ENCODE peak calls at places on chromosome 3, in eight cellular contexts. One of them, this sample, is unnamed.

GRCh38 chr3:175695251-175695650 is 836.1 kb downstream of the NAALADL2 start:
- DNase-seq in ovary: no peak
- DNase-seq in GM12878: no peak
- DNase-seq in A549: no peak
- DNase-seq in sigmoid colon: no peak
- DNase-seq in transverse colon: no peak
- DNase-seq in upper lobe of left lung: no peak
- DNase-seq in stomach: no peak
- DNase-seq in this sample: no peak

GRCh38 chr3:43034200-43034599 is 55.1 kb downstream of the GASK1A start:
- DNase-seq in A549: no peak
- DNase-seq in upper lobe of left lung: no peak
- DNase-seq in sigmoid colon: peak
- DNase-seq in ovary: no peak
- DNase-seq in stomach: no peak
- DNase-seq in GM12878: no peak
- DNase-seq in transverse colon: no peak
- DNase-seq in this sample: peak

GRCh38 chr3:112042842-112043280 is 8.3 kb downstream of the TMPRSS7 start:
- DNase-seq in stomach: no peak
- DNase-seq in transverse colon: peak
- DNase-seq in upper lobe of left lung: no peak
- DNase-seq in A549: peak
- DNase-seq in GM12878: no peak
- DNase-seq in ovary: no peak
- DNase-seq in sigmoid colon: no peak
- DNase-seq in this sample: no peak

GRCh38 chr3:42562047-42562907 is 19.5 kb downstream of the SEC22C start:
- DNase-seq in transverse colon: no peak
- DNase-seq in stomach: no peak
- DNase-seq in sigmoid colon: no peak
- DNase-seq in ovary: no peak
- DNase-seq in upper lobe of left lung: no peak
- DNase-seq in GM12878: no peak
- DNase-seq in A549: no peak
- DNase-seq in this sample: no peak

GRCh38 chr3:186152361-186152798 is 43.5 kb upstream of the ETV5 start:
- DNase-seq in transverse colon: no peak
- DNase-seq in stomach: no peak
- DNase-seq in GM12878: peak
- DNase-seq in sigmoid colon: no peak
- DNase-seq in upper lobe of left lung: no peak
- DNase-seq in A549: no peak
- DNase-seq in ovary: no peak
- DNase-seq in this sample: no peak

GRCh38 chr3:149180057-149180573 is 41.5 kb downstream of the CP start:
- DNase-seq in A549: peak
- DNase-seq in GM12878: no peak
- DNase-seq in ovary: peak
- DNase-seq in stomach: peak
- DNase-seq in transverse colon: peak
- DNase-seq in upper lobe of left lung: no peak
- DNase-seq in sigmoid colon: peak
- DNase-seq in this sample: peak

GRCh38 chr3:181879926-181880325 is 168.2 kb downstream of the SOX2 start:
- DNase-seq in stomach: no peak
- DNase-seq in A549: no peak
- DNase-seq in transverse colon: no peak
- DNase-seq in ovary: no peak
- DNase-seq in upper lobe of left lung: no peak
- DNase-seq in sigmoid colon: no peak
- DNase-seq in GM12878: no peak
- DNase-seq in this sample: no peak

GRCh38 chr3:67077656-67078055 is 79.5 kb downstream of the KBTBD8 start:
- DNase-seq in stomach: no peak
- DNase-seq in transverse colon: no peak
- DNase-seq in GM12878: no peak
- DNase-seq in upper lobe of left lung: no peak
- DNase-seq in A549: no peak
- DNase-seq in sigmoid colon: no peak
- DNase-seq in ovary: no peak
- DNase-seq in this sample: no peak

GRCh38 chr3:149576071-149576564 is 81.7 kb downstream of the WWTR1 start:
- DNase-seq in GM12878: no peak
- DNase-seq in stomach: no peak
- DNase-seq in A549: peak
- DNase-seq in sigmoid colon: no peak
- DNase-seq in transverse colon: no peak
- DNase-seq in upper lobe of left lung: no peak
- DNase-seq in ovary: peak
- DNase-seq in this sample: no peak

GRCh38 chr3:30578479-30578878 is 27.9 kb upstream of the TGFBR2 start:
- DNase-seq in ovary: no peak
- DNase-seq in GM12878: no peak
- DNase-seq in upper lobe of left lung: no peak
- DNase-seq in A549: peak
- DNase-seq in transverse colon: peak
- DNase-seq in stomach: no peak
- DNase-seq in sigmoid colon: peak
- DNase-seq in this sample: no peak

GRCh38 chr3:184234224-184234623 is 4.8 kb downstream of the VWA5B2 start:
- DNase-seq in A549: peak
- DNase-seq in upper lobe of left lung: no peak
- DNase-seq in sigmoid colon: no peak
- DNase-seq in stomach: peak
- DNase-seq in GM12878: no peak
- DNase-seq in ovary: peak
- DNase-seq in transverse colon: no peak
- DNase-seq in this sample: no peak

GRCh38 chr3:11835028-11835639 is 11.6 kb downstream of the TAMM41 start:
- DNase-seq in stomach: no peak
- DNase-seq in sigmoid colon: no peak
- DNase-seq in transverse colon: no peak
- DNase-seq in A549: peak
- DNase-seq in ovary: no peak
- DNase-seq in GM12878: no peak
- DNase-seq in upper lobe of left lung: no peak
- DNase-seq in this sample: no peak
- TF ChIP-seq EP300 in stomach: no peak
- TF ChIP-seq EP300 in sigmoid colon: no peak
- TF ChIP-seq EP300 in transverse colon: no peak
- TF ChIP-seq EP300 in A549: no peak
- TF ChIP-seq EP300 in ovary: no peak
- TF ChIP-seq EP300 in GM12878: no peak
- TF ChIP-seq EP300 in upper lobe of left lung: no peak
- TF ChIP-seq EP300 in this sample: no peak

GRCh38 chr3:141876381-141876890 is at the start of gene ATP1B3:
- DNase-seq in GM12878: peak
- DNase-seq in stomach: peak
- DNase-seq in upper lobe of left lung: peak
- DNase-seq in transverse colon: peak
- DNase-seq in A549: peak
- DNase-seq in sigmoid colon: peak
- DNase-seq in ovary: peak
- DNase-seq in this sample: peak
- TF ChIP-seq CTCF in GM12878: no peak
- TF ChIP-seq CTCF in stomach: no peak
- TF ChIP-seq CTCF in upper lobe of left lung: peak
- TF ChIP-seq CTCF in transverse colon: no peak
- TF ChIP-seq CTCF in A549: no peak
- TF ChIP-seq CTCF in sigmoid colon: no peak
- TF ChIP-seq CTCF in ovary: peak
- TF ChIP-seq CTCF in this sample: no peak

GRCh38 chr3:47261301-47261700 is 21.3 kb downstream of the KIF9 start:
- DNase-seq in stomach: no peak
- DNase-seq in A549: no peak
- DNase-seq in ovary: no peak
- DNase-seq in GM12878: no peak
- DNase-seq in upper lobe of left lung: no peak
- DNase-seq in sigmoid colon: no peak
- DNase-seq in transverse colon: no peak
- DNase-seq in this sample: no peak

GRCh38 chr3:47265725-47266480 is 16.7 kb downstream of the KIF9 start:
- DNase-seq in stomach: no peak
- DNase-seq in upper lobe of left lung: no peak
- DNase-seq in A549: no peak
- DNase-seq in sigmoid colon: no peak
- DNase-seq in transverse colon: no peak
- DNase-seq in GM12878: no peak
- DNase-seq in ovary: no peak
- DNase-seq in this sample: no peak

GRCh38 chr3:47265008-47265407 is 17.6 kb downstream of the KIF9 start:
- DNase-seq in ovary: no peak
- DNase-seq in transverse colon: no peak
- DNase-seq in stomach: no peak
- DNase-seq in sigmoid colon: no peak
- DNase-seq in GM12878: no peak
- DNase-seq in upper lobe of left lung: no peak
- DNase-seq in A549: no peak
- DNase-seq in this sample: no peak

GRCh38 chr3:47267490-47267824 is 15.1 kb downstream of the KIF9 start:
- DNase-seq in upper lobe of left lung: no peak
- DNase-seq in A549: no peak
- DNase-seq in ovary: no peak
- DNase-seq in GM12878: no peak
- DNase-seq in stomach: no peak
- DNase-seq in sigmoid colon: no peak
- DNase-seq in transverse colon: no peak
- DNase-seq in this sample: no peak

GRCh38 chr3:47266709-47267489 is 15.7 kb downstream of the KIF9 start:
- DNase-seq in A549: peak
- DNase-seq in stomach: peak
- DNase-seq in sigmoid colon: peak
- DNase-seq in upper lobe of left lung: no peak
- DNase-seq in ovary: peak
- DNase-seq in transverse colon: peak
- DNase-seq in GM12878: peak
- DNase-seq in this sample: no peak
- TF ChIP-seq POLR2A in A549: no peak
- TF ChIP-seq POLR2A in stomach: no peak
- TF ChIP-seq POLR2A in sigmoid colon: no peak
- TF ChIP-seq POLR2A in upper lobe of left lung: no peak
- TF ChIP-seq POLR2A in ovary: no peak
- TF ChIP-seq POLR2A in transverse colon: no peak
- TF ChIP-seq POLR2A in GM12878: no peak
- TF ChIP-seq POLR2A in this sample: no peak

GRCh38 chr3:179969525-179969924 is 67.2 kb downstream of the PEX5L start:
- DNase-seq in stomach: no peak
- DNase-seq in A549: peak
- DNase-seq in upper lobe of left lung: no peak
- DNase-seq in GM12878: peak
- DNase-seq in sigmoid colon: no peak
- DNase-seq in transverse colon: no peak
- DNase-seq in ovary: no peak
- DNase-seq in this sample: no peak
- TF ChIP-seq EP300 in stomach: no peak
- TF ChIP-seq EP300 in A549: no peak
- TF ChIP-seq EP300 in upper lobe of left lung: no peak
- TF ChIP-seq EP300 in GM12878: peak
- TF ChIP-seq EP300 in sigmoid colon: no peak
- TF ChIP-seq EP300 in transverse colon: no peak
- TF ChIP-seq EP300 in ovary: no peak
- TF ChIP-seq EP300 in this sample: no peak

DNA sequence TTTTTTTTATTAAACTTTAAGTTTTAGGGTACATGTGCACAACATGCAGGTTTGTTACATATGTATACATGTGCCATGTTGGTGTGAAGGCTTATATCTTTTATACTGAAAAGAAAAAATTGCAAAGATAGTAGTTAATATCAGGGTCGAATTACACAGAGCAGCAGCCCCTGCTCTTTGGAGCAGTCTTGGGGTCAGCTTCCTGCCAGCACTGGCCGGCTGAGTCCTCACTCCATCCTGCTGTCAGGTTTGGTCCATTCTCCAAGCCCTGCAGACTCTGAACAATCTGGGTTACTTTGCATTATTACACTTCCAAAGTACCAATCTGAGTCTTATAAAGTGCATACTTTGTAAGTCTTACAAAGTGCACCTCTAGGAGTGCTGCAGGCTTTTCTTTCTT is 66.0 kb downstream of the COL8A1 start:
- DNase-seq in ovary: no peak
- DNase-seq in upper lobe of left lung: no peak
- DNase-seq in sigmoid colon: no peak
- DNase-seq in A549: no peak
- DNase-seq in transverse colon: no peak
- DNase-seq in stomach: no peak
- DNase-seq in GM12878: no peak
- DNase-seq in this sample: no peak
- TF ChIP-seq CTCF in ovary: no peak
- TF ChIP-seq CTCF in upper lobe of left lung: no peak
- TF ChIP-seq CTCF in sigmoid colon: no peak
- TF ChIP-seq CTCF in A549: no peak
- TF ChIP-seq CTCF in transverse colon: no peak
- TF ChIP-seq CTCF in stomach: no peak
- TF ChIP-seq CTCF in GM12878: no peak
- TF ChIP-seq CTCF in this sample: no peak

DNA sequence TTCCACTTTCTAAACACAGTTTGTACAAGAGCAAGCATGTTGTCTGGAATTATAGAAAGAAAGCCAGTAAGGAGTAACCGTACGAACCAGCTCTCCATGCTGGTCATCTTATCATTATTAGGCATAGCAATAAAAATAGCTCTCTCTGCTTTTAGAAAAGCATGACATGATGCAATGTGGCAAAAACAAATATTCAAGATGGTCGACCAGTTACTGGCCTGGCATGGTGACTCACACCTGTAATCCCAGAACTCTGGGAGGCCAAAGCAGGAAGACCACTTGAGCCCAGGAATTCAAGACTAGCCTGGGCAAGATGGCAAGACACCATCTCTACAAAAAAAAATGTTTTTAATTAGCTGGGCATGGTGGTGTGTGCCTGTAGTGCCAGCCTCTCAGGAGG is 2.6 kb upstream of the MAP4 start:
- DNase-seq in upper lobe of left lung: no peak
- DNase-seq in A549: peak
- DNase-seq in stomach: no peak
- DNase-seq in GM12878: no peak
- DNase-seq in sigmoid colon: no peak
- DNase-seq in ovary: no peak
- DNase-seq in transverse colon: no peak
- DNase-seq in this sample: no peak
- TF ChIP-seq POLR2A in upper lobe of left lung: no peak
- TF ChIP-seq POLR2A in A549: no peak
- TF ChIP-seq POLR2A in stomach: no peak
- TF ChIP-seq POLR2A in GM12878: no peak
- TF ChIP-seq POLR2A in sigmoid colon: no peak
- TF ChIP-seq POLR2A in ovary: no peak
- TF ChIP-seq POLR2A in transverse colon: no peak
- TF ChIP-seq POLR2A in this sample: no peak